ENCODE peak calls at places on chromosomes 3 and 15, in six cellular contexts. W is fibroblast of pulmonary artery, T is GM06990, N is cardiac muscle cell, C is HepG2, M is ovary. U is an unnamed sample.
A peak's percentile ranks its signal among the peaks of the same experiment; 100 is the strongest.

GRCh38 chr3:99484871-99485270 is 153.5 kb upstream of the COL8A1 start:
- DNase-seq in W (peak; percentile 68), N (peak; percentile 85), M (no peak), T (no peak), C (no peak), U (no peak)

GRCh38 chr15:39869251-39869650 is 50.8 kb downstream of the GPR176 start:
- DNase-seq in N (no peak), T (no peak), C (no peak), W (no peak), M (no peak), U (no peak)

GRCh38 chr3:72887378-72887722 is 496 bp upstream of the GXYLT2 start:
- DNase-seq in N (no peak), C (no peak), M (no peak), T (no peak), W (peak; percentile 33), U (no peak)

GRCh38 chr15:96276438-96277210 is 53.9 kb upstream of the NR2F2 start:
- DNase-seq in W (peak; percentile 39), C (no peak), T (no peak), M (no peak), N (peak; percentile 37), U (no peak)

GRCh38 chr3:116442331-116443021 is 2.8 kb downstream of the LSAMP start:
- DNase-seq in C (no peak), M (no peak), T (no peak), W (no peak), N (no peak), U (no peak)

GRCh38 chr3:57733790-57734189 is 22.3 kb upstream of the SLMAP start:
- DNase-seq in T (no peak), M (no peak), W (no peak), N (no peak), C (no peak), U (no peak)

GRCh38 chr3:37308247-37308646 is 133.9 kb upstream of the LRRFIP2 start:
- DNase-seq in T (no peak), C (peak; percentile 7), N (peak; percentile 43), W (peak; percentile 41), M (no peak), U (no peak)

GRCh38 chr3:69925506-69925905 is 74.0 kb upstream of the SAMMSON start:
- DNase-seq in M (no peak), T (no peak), W (no peak), C (no peak), N (no peak), U (no peak)

GRCh38 chr15:71707230-71708051 is 102.9 kb upstream of the NR2E3 start:
- DNase-seq in C (no peak), M (no peak), T (no peak), N (peak; percentile 52), W (peak; percentile 28), U (no peak)

GRCh38 chr3:172629470-172629869 is 81.4 kb downstream of the NCEH1 start:
- DNase-seq in T (no peak), N (no peak), W (peak; percentile 39), C (no peak), M (no peak), U (no peak)

GRCh38 chr3:60094392-60094947 is 1044.6 kb upstream of the CFAP20DC start:
- DNase-seq in N (no peak), W (no peak), M (no peak), T (no peak), C (no peak), U (no peak)

GRCh38 chr15:95887666-95888480 is 442.6 kb upstream of the NR2F2 start:
- DNase-seq in W (no peak), T (no peak), N (no peak), C (no peak), M (no peak), U (no peak)

GRCh38 chr3:72745146-72745976 is 102.9 kb downstream of the SHQ1 start:
- DNase-seq in W (no peak), T (no peak), M (no peak), C (no peak), N (peak; percentile 25), U (no peak)

GRCh38 chr15:92665100-92665555 is 9.6 kb upstream of the FAM174B start:
- DNase-seq in M (peak; percentile 82), W (peak; percentile 90), N (peak; percentile 85), C (no peak), T (no peak), U (no peak)

GRCh38 chr15:62777657-62778056 is 264.9 kb upstream of the TPM1 start:
- DNase-seq in M (no peak), T (no peak), N (no peak), W (no peak), C (no peak), U (no peak)

GRCh38 chr3:149009732-149010131 is 18.4 kb downstream of the GYG1 start:
- DNase-seq in W (no peak), M (no peak), T (peak; percentile 34), C (no peak), N (no peak), U (no peak)

GRCh38 chr3:149011676-149012075 is 20.3 kb downstream of the GYG1 start:
- DNase-seq in T (no peak), M (no peak), W (no peak), C (no peak), N (no peak), U (no peak)

GRCh38 chr3:149013726-149014125 is 22.4 kb downstream of the GYG1 start:
- DNase-seq in M (no peak), N (no peak), W (no peak), C (no peak), T (no peak), U (no peak)

GRCh38 chr3:149010504-149010951 is 19.2 kb downstream of the GYG1 start:
- DNase-seq in W (peak; percentile 65), C (peak; percentile 95), T (no peak), M (no peak), N (peak; percentile 84), U (no peak)

GRCh38 chr3:149010966-149011365 is 19.6 kb downstream of the GYG1 start:
- DNase-seq in T (no peak), W (no peak), N (no peak), M (no peak), C (no peak), U (no peak)
- TF ChIP-seq CTCF in T (no peak), W (no peak), N (no peak), M (no peak), C (no peak), U (no peak)

GRCh38 chr3:139537795-139538538 is 1.6 kb downstream of the RBP1 start:
- DNase-seq in M (no peak), C (peak; percentile 62), T (no peak), N (no peak), W (no peak), U (no peak)
- H3K4me3 ChIP-seq in M (peak overlapping the region; percentile 76), C (no peak overlapping the region), T (no peak overlapping the region), N (no peak overlapping the region), W (no peak overlapping the region), U (no peak overlapping the region)

GRCh38 chr3:56294316-56294715 is 174.0 kb downstream of the ERC2 start:
- DNase-seq in M (no peak), C (no peak), W (peak; percentile 63), N (peak; percentile 63), T (no peak), U (no peak)
- TF ChIP-seq CTCF in M (no peak), C (no peak), W (no peak), N (no peak), T (no peak), U (no peak)

GRCh38 chr15:98900382-98900781 is 107.2 kb downstream of the PGPEP1L start:
- DNase-seq in W (peak; percentile 70), C (no peak), M (no peak), N (peak; percentile 79), T (no peak), U (no peak)
- H3K4me3 ChIP-seq in W (no peak overlapping the region), C (no peak overlapping the region), M (no peak overlapping the region), N (no peak overlapping the region), T (no peak overlapping the region), U (no peak overlapping the region)

GRCh38 chr3:120177151-120177550 is 82.9 kb upstream of the GSK3B start:
- DNase-seq in C (peak; percentile 49), W (peak; percentile 91), M (no peak), N (peak; percentile 93), T (no peak), U (peak; percentile 26)

GRCh38 chr3:120181632-120182031 is 87.4 kb upstream of the GSK3B start:
- DNase-seq in C (no peak), N (no peak), T (no peak), M (no peak), W (no peak), U (no peak)

GRCh38 chr3:120177907-120178306 is 83.7 kb upstream of the GSK3B start:
- DNase-seq in C (peak; percentile 23), N (peak; percentile 18), W (peak; percentile 34), T (no peak), M (no peak), U (no peak)

GRCh38 chr3:120180731-120181412 is 86.6 kb upstream of the GSK3B start:
- DNase-seq in C (peak; percentile 74), T (no peak), N (no peak), W (no peak), M (no peak), U (no peak)

GRCh38 chr3:120182613-120183524 is 88.6 kb upstream of the GSK3B start:
- DNase-seq in N (peak; percentile 71), W (peak; percentile 78), M (no peak), T (no peak), C (no peak), U (no peak)
- TF ChIP-seq CTCF in N (peak; percentile 47), W (peak; percentile 47), M (no peak), T (peak; percentile 23), C (peak; percentile 49), U (peak; percentile 65)

GRCh38 chr3:185393055-185393454 is 30.1 kb downstream of the MAP3K13 start:
- DNase-seq in C (no peak), T (no peak), W (no peak), M (no peak), N (no peak), U (no peak)
- H3K4me3 ChIP-seq in C (no peak overlapping the region), T (no peak overlapping the region), W (no peak overlapping the region), M (no peak overlapping the region), N (no peak overlapping the region), U (no peak overlapping the region)

DNA sequence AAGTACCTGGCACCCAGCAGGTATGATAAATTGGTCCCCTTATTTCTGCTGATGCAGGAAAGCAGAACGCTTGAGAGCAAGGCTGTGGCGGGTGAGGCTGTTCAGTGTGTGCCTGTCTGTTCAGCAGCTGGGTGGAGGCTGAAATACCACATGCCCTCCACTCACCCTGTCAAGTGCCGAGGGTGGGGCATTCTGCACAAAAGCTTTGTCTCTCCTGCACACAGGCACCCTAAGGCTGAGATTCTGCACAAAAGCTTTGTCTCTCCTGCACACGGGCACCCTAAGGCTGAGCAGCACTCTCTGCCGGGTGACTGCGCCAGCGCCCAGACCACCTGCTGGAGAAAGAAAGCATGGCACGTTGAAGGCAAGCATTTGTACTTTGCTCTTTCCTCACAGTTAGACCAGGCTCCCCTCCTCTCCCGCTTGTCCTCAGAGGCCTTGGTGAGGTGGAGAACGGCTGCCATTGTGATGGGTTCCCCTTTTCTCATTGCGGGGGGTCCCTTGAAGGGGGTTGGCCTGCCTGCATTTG is 97.5 kb downstream of the BDH1 start:
- DNase-seq in N (no peak), T (no peak), C (peak; percentile 80), M (no peak), W (peak; percentile 25), U (no peak)
- TF ChIP-seq CTCF in N (no peak), T (peak; percentile 52), C (peak; percentile 77), M (no peak), W (peak; percentile 31), U (no peak)

GRCh38 chr3:152289708-152290107 is 21.0 kb downstream of the MBNL1 start:
- DNase-seq in M (no peak), N (no peak), T (no peak), C (no peak), W (no peak), U (no peak)
- H3K4me3 ChIP-seq in M (no peak overlapping the region), N (no peak overlapping the region), T (no peak overlapping the region), C (no peak overlapping the region), W (no peak overlapping the region), U (no peak overlapping the region)